ENCODE peak calls at places on chromosomes 13 and 19, in four cellular contexts. C is GM12878, O is stomach, Y is suprapubic skin. Q is an unnamed sample.

GRCh38 chr19:18428173-18428836 is 9.1 kb downstream of the SSBP4 start:
- DNase-seq in C (no peak), O (no peak), Y (no peak), Q (no peak)

GRCh38 chr19:343451-343931 is 1.1 kb downstream of the MIER2 start:
- DNase-seq in C (no peak), O (no peak), Y (no peak), Q (no peak)

GRCh38 chr19:49333426-49334288 is 1.5 kb upstream of the CD37 start:
- DNase-seq in C (peak; percentile 84), O (peak; percentile 29), Y (peak; percentile 70), Q (peak; percentile 34)

GRCh38 chr19:16739546-16739945 is 19.9 kb downstream of the NWD1 start:
- DNase-seq in C (no peak), O (no peak), Y (no peak), Q (no peak)

GRCh38 chr19:40191836-40192646 is 815 bp downstream of the MAP3K10 start:
- DNase-seq in C (no peak), O (no peak), Y (no peak), Q (no peak)

GRCh38 chr13:32222046-32222676 is 93.0 kb downstream of the ZAR1L start:
- DNase-seq in C (no peak), O (no peak), Y (no peak), Q (no peak)

GRCh38 chr19:51777570-51778460 is 16.8 kb downstream of the FPR2 start:
- DNase-seq in C (no peak), O (peak; percentile 45), Y (no peak), Q (peak; percentile 23)

GRCh38 chr19:780935-781334 is 16.3 kb upstream of the PTBP1 start:
- DNase-seq in C (no peak), O (no peak), Y (no peak), Q (no peak)

GRCh38 chr19:18292810-18293641 is 11.6 kb upstream of the JUND start:
- DNase-seq in C (no peak), O (peak; percentile 71), Y (peak; percentile 95), Q (peak; percentile 70)

GRCh38 chr13:44837250-44837649 is 152.0 kb downstream of the NUFIP1 start:
- DNase-seq in C (no peak), O (no peak), Y (no peak), Q (no peak)

GRCh38 chr19:17078038-17078919 is 2.7 kb downstream of the MYO9B start:
- DNase-seq in C (no peak), O (no peak), Y (no peak), Q (no peak)

GRCh38 chr13:41723136-41723535 is 237.8 kb downstream of the VWA8 start:
- DNase-seq in C (no peak), O (no peak), Y (no peak), Q (no peak)

GRCh38 chr19:4379383-4380253 is 20.7 kb downstream of the SH3GL1 start:
- DNase-seq in C (peak; percentile 69), O (peak; percentile 82), Y (no peak), Q (no peak)

GRCh38 chr13:96988441-96988840 is 5.8 kb downstream of the OXGR1 start:
- DNase-seq in C (no peak), O (no peak), Y (no peak), Q (no peak)

GRCh38 chr13:34334984-34335661 is 517.2 kb downstream of the RFC3 start:
- DNase-seq in C (no peak), O (no peak), Y (no peak), Q (no peak)

GRCh38 chr19:944171-944567 is 18.3 kb downstream of the ARID3A start:
- DNase-seq in C (no peak), O (peak; percentile 74), Y (no peak), Q (no peak)

GRCh38 chr19:19403373-19403901 is 2.0 kb upstream of the GATAD2A start:
- DNase-seq in C (no peak), O (no peak), Y (no peak), Q (no peak)

GRCh38 chr19:52335768-52336116 is 301 bp upstream of the ZNF610 start:
- DNase-seq in C (no peak), O (no peak), Y (no peak), Q (no peak)

GRCh38 chr13:64723735-64724134 is 2506.4 kb downstream of the PCDH9 start:
- DNase-seq in C (no peak), O (no peak), Y (no peak), Q (no peak)

GRCh38 chr19:51976852-51977251 is 9.8 kb downstream of the ZNF350 start:
- DNase-seq in C (no peak), O (no peak), Y (no peak), Q (no peak)

GRCh38 chr13:99086869-99087129 is 108.9 kb upstream of the DOCK9 start:
- DNase-seq in C (no peak), O (no peak), Y (no peak), Q (no peak)
- H3K4me3 ChIP-seq in C (peak overlapping the region; percentile 88), O (peak overlapping the region; percentile 75), Y (peak overlapping the region; percentile 98), Q (peak overlapping the region; percentile 97)

GRCh38 chr13:78602561-78603239 is 652 bp downstream of the POU4F1 start:
- DNase-seq in C (no peak), O (no peak), Y (no peak), Q (no peak)
- TF ChIP-seq POLR2AphosphoS5 in C (no peak), O (no peak), Y (no peak), Q (no peak)

GRCh38 chr13:37065893-37066526 is 6.5 kb upstream of the SUPT20H start:
- DNase-seq in C (no peak), O (no peak), Y (no peak), Q (no peak)
- H3K4me3 ChIP-seq in C (no peak overlapping the region), O (no peak overlapping the region), Y (no peak overlapping the region), Q (no peak overlapping the region)

GRCh38 chr13:113589961-113590339 is 5.4 kb downstream of the TFDP1 start:
- DNase-seq in C (no peak), O (peak; percentile 13), Y (no peak), Q (no peak)

GRCh38 chr13:113585828-113586355 is 1.3 kb downstream of the TFDP1 start:
- DNase-seq in C (no peak), O (peak; percentile 23), Y (peak; percentile 29), Q (peak; percentile 33)

GRCh38 chr13:113589251-113589960 is 4.9 kb downstream of the TFDP1 start:
- DNase-seq in C (no peak), O (peak; percentile 20), Y (no peak), Q (no peak)

GRCh38 chr13:113586661-113587479 is 2.3 kb downstream of the TFDP1 start:
- DNase-seq in C (no peak), O (peak; percentile 21), Y (peak; percentile 76), Q (peak; percentile 27)

DNA sequence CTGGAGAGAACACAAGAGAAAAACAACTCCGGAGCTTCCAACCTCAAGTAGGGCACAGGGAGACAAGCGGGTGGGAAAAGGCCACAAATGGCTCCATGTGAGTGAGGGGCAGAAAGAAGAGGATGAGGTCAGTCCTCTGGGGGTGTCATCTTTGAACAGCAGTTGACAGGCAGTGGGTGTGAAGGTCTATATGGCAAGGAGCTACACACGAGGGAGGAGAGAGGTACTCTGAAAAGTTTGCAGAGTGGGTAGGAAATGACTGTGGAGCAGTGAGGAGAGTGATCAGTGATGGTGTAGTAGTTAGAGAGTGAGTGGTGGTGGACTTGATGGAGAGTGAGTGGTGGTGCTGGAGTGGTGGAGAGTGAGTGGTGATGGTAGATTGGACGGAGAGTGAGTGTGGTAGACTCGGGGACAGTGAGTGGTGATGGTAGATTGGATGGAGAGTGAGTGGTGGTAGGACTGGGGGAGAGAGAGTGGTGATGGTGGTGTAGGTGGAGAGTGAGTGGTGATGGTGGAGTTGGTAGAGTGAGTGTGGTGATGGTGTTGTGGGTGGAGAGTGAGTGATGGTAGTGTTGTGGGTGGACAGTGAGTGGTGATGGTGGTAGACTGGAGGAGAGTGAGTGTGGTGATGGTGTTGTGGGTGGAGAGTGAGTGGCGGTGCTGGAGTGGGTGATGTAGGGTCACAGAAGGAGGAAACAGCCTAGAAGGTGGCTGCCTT is 4.0 kb downstream of the TFDP1 start:
- DNase-seq in C (no peak), O (peak; percentile 4), Y (peak; percentile 16), Q (peak; percentile 17)
- TF ChIP-seq POLR2AphosphoS5 in C (no peak), O (no peak), Y (no peak), Q (no peak)

GRCh38 chr13:108249150-108249549 is 20.4 kb upstream of the TNFSF13B start:
- DNase-seq in C (no peak), O (no peak), Y (no peak), Q (no peak)
- H3K4me3 ChIP-seq in C (no peak overlapping the region), O (no peak overlapping the region), Y (no peak overlapping the region), Q (no peak overlapping the region)

GRCh38 chr19:10567696-10568443 is 909 bp downstream of the CDKN2D start:
- DNase-seq in C (no peak), O (no peak), Y (no peak), Q (no peak)

GRCh38 chr19:10565028-10565566 is 713 bp downstream of the KRI1 start:
- DNase-seq in C (no peak), O (peak; percentile 35), Y (no peak), Q (no peak)

GRCh38 chr19:10566658-10567410 is 1.0 kb upstream of the KRI1 start:
- DNase-seq in C (peak; percentile 82), O (no peak), Y (no peak), Q (no peak)

GRCh38 chr19:10566408-10566657 is 523 bp upstream of the KRI1 start:
- DNase-seq in C (no peak), O (no peak), Y (no peak), Q (no peak)

DNA sequence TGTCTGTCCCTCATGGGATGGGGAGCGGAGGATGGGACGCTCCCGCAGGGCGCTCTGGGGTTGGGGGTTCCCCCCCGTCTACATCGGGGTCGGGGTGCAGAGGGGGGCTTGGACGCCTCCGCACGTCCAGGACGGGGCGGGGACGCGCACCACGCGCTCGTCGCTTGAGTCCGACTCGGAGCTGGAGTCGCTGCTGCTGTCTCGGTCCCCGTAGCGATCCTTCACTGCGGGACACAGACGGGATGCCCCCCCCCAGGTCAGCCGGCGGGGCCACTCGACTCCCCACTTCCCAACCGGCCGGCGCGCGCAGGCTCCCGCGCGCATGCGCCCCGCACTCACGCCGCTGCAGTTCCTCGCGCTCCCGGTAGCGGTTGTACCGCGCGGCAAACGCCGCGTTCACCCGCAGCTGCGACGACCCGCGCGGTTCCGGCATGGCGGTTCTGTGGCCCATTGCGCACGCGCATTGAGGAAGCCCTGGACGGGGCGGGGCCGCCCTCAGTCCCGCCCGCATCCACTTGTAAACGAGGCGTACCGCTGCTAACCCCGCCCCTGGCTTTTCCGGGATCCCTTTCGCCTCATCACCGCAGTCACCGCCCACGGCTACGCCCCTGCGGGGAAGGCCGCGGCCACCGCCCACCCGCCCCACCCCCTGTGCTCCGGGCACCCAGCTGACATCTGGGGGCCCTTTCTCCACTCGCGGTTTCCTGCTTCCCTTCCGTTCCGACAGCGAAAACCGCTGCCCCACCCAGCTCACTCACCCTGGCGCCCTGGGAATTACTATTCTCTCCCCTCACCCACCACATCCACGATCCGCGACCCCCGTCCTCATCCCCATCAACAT is at the start of gene KRI1:
- DNase-seq in C (peak; percentile 88), O (peak; percentile 99), Y (peak; percentile 99), Q (peak; percentile 97)
- TF ChIP-seq POLR2AphosphoS5 in C (peak; percentile 83), O (peak; percentile 74), Y (peak; percentile 78), Q (peak; percentile 77)

GRCh38 chr19:33794578-33795369 is 1.9 kb upstream of the KCTD15 start:
- DNase-seq in C (no peak), O (no peak), Y (no peak), Q (no peak)
- H3K4me3 ChIP-seq in C (no peak overlapping the region), O (peak overlapping the region; percentile 75), Y (peak overlapping the region; percentile 94), Q (peak overlapping the region; percentile 99)

GRCh38 chr19:10805075-10805757 is 30.8 kb downstream of the TMED1 start:
- DNase-seq in C (no peak), O (peak; percentile 34), Y (no peak), Q (no peak)
- TF ChIP-seq POLR2AphosphoS5 in C (no peak), O (no peak), Y (no peak), Q (no peak)

GRCh38 chr13:99659234-99659633 is 158.0 kb downstream of the TM9SF2 start:
- DNase-seq in C (no peak), O (no peak), Y (no peak), Q (no peak)
- H3K4me3 ChIP-seq in C (no peak overlapping the region), O (no peak overlapping the region), Y (no peak overlapping the region), Q (peak overlapping the region; percentile 78)

Q was measured in breast epithelium.